ENCODE peak calls at places on chromosome 19, in five cellular contexts. B is IMR-90, F is HepG2, Q is uterus, M is sigmoid colon. P is an unnamed sample. For H3K4me1, the result is how much of the 10 kb centered on the place peaks cover.

GRCh38 chr19:56153507-56153906 is 12.4 kb downstream of the ZNF444 start:
- DNase-seq in M (no peak), B (no peak), F (no peak), Q (no peak), P (no peak)

GRCh38 chr19:33841685-33842084 is 45.0 kb downstream of the KCTD15 start:
- DNase-seq in M (no peak), B (no peak), F (no peak), Q (no peak), P (no peak)

GRCh38 chr19:9060559-9061340 is 26.1 kb upstream of the OR1M1 start:
- DNase-seq in F (no peak), M (no peak), Q (peak), B (no peak), P (no peak)

GRCh38 chr19:32901504-32902161 is 32.1 kb upstream of the SLC7A9 start:
- DNase-seq in Q (no peak), F (no peak), M (no peak), B (no peak), P (no peak)

GRCh38 chr19:37902668-37903067 is 3.7 kb downstream of the WDR87 start:
- DNase-seq in M (peak), F (peak), Q (peak), B (peak), P (peak)

GRCh38 chr19:47176627-47177090 is 46.0 kb downstream of the SAE1 start:
- DNase-seq in Q (peak), M (no peak), B (peak), F (no peak), P (no peak)

GRCh38 chr19:30450945-30451344 is 78.8 kb downstream of the ZNF536 start:
- DNase-seq in B (no peak), F (no peak), Q (no peak), M (no peak), P (no peak)

GRCh38 chr19:56718231-56718630 is 46.7 kb upstream of the ZNF835 start:
- DNase-seq in F (no peak), B (no peak), Q (no peak), M (no peak), P (no peak)

GRCh38 chr19:15456871-15457700 is 7.3 kb downstream of the RASAL3 start:
- DNase-seq in Q (no peak), B (no peak), F (no peak), M (no peak), P (no peak)

GRCh38 chr19:14070268-14071050 is 2.1 kb upstream of the MISP3 start:
- DNase-seq in M (no peak), Q (no peak), B (no peak), F (no peak), P (no peak)

GRCh38 chr19:31178833-31179470 is 170.3 kb downstream of the TSHZ3 start:
- DNase-seq in M (no peak), F (no peak), Q (no peak), B (no peak), P (no peak)

GRCh38 chr19:3668331-3669133 is 31.7 kb downstream of the PIP5K1C start:
- DNase-seq in F (peak), Q (peak), B (peak), M (no peak), P (peak)

GRCh38 chr19:4061178-4061682 is 5.5 kb downstream of the ZBTB7A start:
- DNase-seq in F (peak), Q (peak), M (peak), B (no peak), P (peak)

GRCh38 chr19:32781280-32781679 is 61.7 kb downstream of the TDRD12 start:
- DNase-seq in Q (no peak), F (no peak), B (no peak), M (no peak), P (no peak)

GRCh38 chr19:12647490-12648071 is 19.0 kb downstream of the MAN2B1 start:
- DNase-seq in B (no peak), M (peak), Q (peak), F (no peak), P (no peak)

GRCh38 chr19:42048992-42049391 is 21.0 kb downstream of the GRIK5 start:
- DNase-seq in F (no peak), M (no peak), Q (no peak), B (no peak), P (no peak)

GRCh38 chr19:15779756-15780476 is 7.5 kb upstream of the OR10H5 start:
- DNase-seq in F (peak), B (no peak), M (peak), Q (peak), P (peak)

GRCh38 chr19:32676895-32677359 is 1.3 kb downstream of the RGS9BP start:
- DNase-seq in B (no peak), Q (no peak), F (no peak), M (no peak), P (no peak)

GRCh38 chr19:32307591-32307990 is 37.8 kb upstream of the ZNF507 start:
- DNase-seq in B (no peak), Q (no peak), F (no peak), M (no peak), P (no peak)

GRCh38 chr19:33734913-33735312 is 61.8 kb upstream of the KCTD15 start:
- DNase-seq in F (no peak), Q (no peak), M (no peak), B (no peak), P (peak)

GRCh38 chr19:35901854-35902661 is at the start of gene HCST:
- DNase-seq in Q (no peak), M (no peak), F (no peak), B (peak), P (no peak)

GRCh38 chr19:40799558-40800338 is 757 bp downstream of the EGLN2 start:
- DNase-seq in Q (peak), F (no peak), B (no peak), M (peak), P (no peak)
- H3K4me1 ChIP-seq in Q (under half), F (half or more), B (under half), M (under half), P (under half)

GRCh38 chr19:44959691-44960090 is 4.5 kb downstream of the CLPTM1 start:
- DNase-seq in B (no peak), Q (no peak), F (no peak), M (no peak), P (no peak)

GRCh38 chr19:44954649-44955499 is at the start of gene CLPTM1:
- DNase-seq in B (peak), M (peak), Q (peak), F (peak), P (peak)

GRCh38 chr19:44954278-44954648 is 917 bp upstream of the CLPTM1 start:
- DNase-seq in Q (no peak), B (no peak), M (no peak), F (no peak), P (no peak)

GRCh38 chr19:44958090-44958489 is 2.9 kb downstream of the CLPTM1 start:
- DNase-seq in F (no peak), B (no peak), Q (no peak), M (no peak), P (no peak)

DNA sequence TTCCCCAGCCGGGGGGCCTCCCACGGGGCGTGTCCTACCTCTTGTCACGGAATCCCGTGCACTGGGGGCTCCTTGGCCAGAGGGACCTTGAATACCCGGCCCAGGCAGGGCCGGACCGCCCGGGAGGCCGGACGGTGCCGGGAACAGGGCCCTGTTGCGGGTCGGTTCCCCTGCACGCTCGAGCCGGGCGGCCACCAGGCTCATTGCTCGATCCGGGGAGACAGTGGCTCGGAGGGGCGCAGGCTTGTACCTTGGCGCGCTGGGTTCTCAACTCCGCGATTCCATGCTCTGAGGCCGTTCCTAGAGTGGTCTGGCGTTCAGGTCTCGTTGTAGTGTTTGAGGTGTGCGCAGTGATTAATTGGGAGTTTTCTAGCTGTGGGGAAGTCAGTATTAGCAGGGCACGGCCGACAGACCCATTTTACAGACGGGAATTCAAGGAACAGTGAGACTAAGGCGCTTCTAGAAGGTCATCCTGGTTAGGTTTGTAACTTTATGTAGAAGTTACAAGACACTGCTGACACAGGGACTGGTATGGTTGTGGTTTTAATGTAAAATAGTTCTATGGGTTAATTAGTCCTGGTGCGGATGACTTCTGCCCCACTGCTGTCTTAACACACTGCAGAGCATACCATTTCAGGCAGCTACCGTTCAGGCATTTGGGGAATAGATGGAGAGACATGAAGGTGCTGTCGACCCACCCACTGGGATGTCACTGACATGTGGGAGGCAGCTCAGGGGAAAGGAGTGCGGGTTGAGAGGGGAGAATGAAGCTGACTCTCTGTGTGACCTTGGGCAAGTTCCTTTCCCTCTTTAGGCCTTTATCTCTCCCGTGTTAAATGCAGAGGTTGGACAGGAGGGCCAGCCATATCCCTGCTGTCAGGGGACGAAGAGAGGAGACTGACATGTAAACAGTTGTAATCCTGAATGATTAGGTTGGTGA is 590 bp downstream of the CLPTM1 start:
- DNase-seq in Q (no peak), M (no peak), B (no peak), F (no peak), P (no peak)
- TF ChIP-seq POLR2A in Q (no peak), M (no peak), B (no peak), F (no peak), P (no peak)

GRCh38 chr19:51005248-51005647 is 3.8 kb upstream of the KLK8 start:
- DNase-seq in Q (no peak), B (no peak), F (no peak), M (no peak), P (no peak)
- H3K4me1 ChIP-seq in Q (under half), B (under half), F (under half), M (under half), P (under half)

GRCh38 chr19:11558881-11559828 is at the start of gene ELOF1:
- DNase-seq in Q (peak), F (peak), B (peak), M (peak), P (peak)
- TF ChIP-seq POLR2A in Q (peak), F (peak), B (peak), M (peak), P (peak)

GRCh38 chr19:43562698-43563241 is 12.6 kb downstream of the XRCC1 start:
- DNase-seq in M (peak), F (no peak), B (peak), Q (peak), P (peak)
- H3K4me1 ChIP-seq in M (under half), F (under half), B (under half), Q (under half), P (under half)

GRCh38 chr19:58307736-58308135 is 2.6 kb downstream of the ERVK3-1 start:
- DNase-seq in M (no peak), F (no peak), Q (no peak), B (no peak), P (no peak)

GRCh38 chr19:58305065-58305931 is at the start of gene ERVK3-1:
- DNase-seq in F (peak), Q (peak), M (peak), B (peak), P (peak)

GRCh38 chr19:58304748-58305064 is 471 bp upstream of the ERVK3-1 start:
- DNase-seq in Q (no peak), F (no peak), M (no peak), B (no peak), P (no peak)

GRCh38 chr19:58305932-58306323 is 751 bp downstream of the ERVK3-1 start:
- DNase-seq in B (no peak), M (no peak), F (peak), Q (no peak), P (no peak)

DNA sequence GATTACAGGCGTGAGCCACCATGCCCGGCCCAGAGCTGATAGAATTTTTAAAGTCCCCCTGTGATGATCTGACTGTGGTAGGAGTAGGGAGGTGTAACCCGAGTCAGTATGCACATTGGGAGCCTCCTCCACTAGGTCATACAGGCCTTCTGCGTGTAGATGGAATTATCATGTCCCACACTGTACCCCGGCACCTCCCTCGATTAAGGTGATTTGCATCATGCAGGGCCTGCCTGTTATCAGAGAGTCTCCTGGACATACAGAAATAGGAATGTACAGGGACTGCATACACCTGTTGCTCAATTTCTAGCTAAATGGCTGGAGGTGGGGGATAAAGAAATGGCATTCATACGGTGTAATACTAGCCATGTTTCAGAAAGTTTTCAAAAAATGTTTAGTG is 922 bp upstream of the ERVK3-1 start:
- DNase-seq in B (no peak), M (no peak), Q (no peak), F (no peak), P (no peak)
- TF ChIP-seq POLR2A in B (no peak), M (no peak), Q (no peak), F (no peak), P (no peak)

GRCh38 chr19:2242811-2243210 is 6.2 kb downstream of the SF3A2 start:
- DNase-seq in M (no peak), F (no peak), B (no peak), Q (no peak), P (no peak)
- H3K4me1 ChIP-seq in M (under half), F (half or more), B (under half), Q (under half), P (under half)